ENCODE peak calls at places on chromosomes 7 and 10, in six cellular contexts. One of them, this sample, is unnamed.

GRCh38 chr7:83677180-83677866 is 28.4 kb upstream of the SEMA3E start:
- DNase-seq in nephron progenitor cell: no peak
- DNase-seq in brain microvascular endothelial cell: peak; percentile 97
- DNase-seq in H9: no peak
- DNase-seq in B cell: no peak
- DNase-seq in astrocyte of the spinal cord: peak; percentile 97
- DNase-seq in this sample: peak; percentile 89

GRCh38 chr10:132420469-132421376 is 23.7 kb downstream of the PWWP2B start:
- DNase-seq in nephron progenitor cell: no peak
- DNase-seq in brain microvascular endothelial cell: no peak
- DNase-seq in H9: no peak
- DNase-seq in astrocyte of the spinal cord: no peak
- DNase-seq in B cell: peak; percentile 70
- DNase-seq in this sample: no peak

GRCh38 chr7:40175725-40176510 is 41.1 kb downstream of the SUGCT start:
- DNase-seq in nephron progenitor cell: no peak
- DNase-seq in B cell: no peak
- DNase-seq in astrocyte of the spinal cord: peak; percentile 69
- DNase-seq in H9: no peak
- DNase-seq in brain microvascular endothelial cell: peak; percentile 32
- DNase-seq in this sample: peak; percentile 19

GRCh38 chr10:118488710-118489497 is 106.5 kb downstream of the PRLHR start:
- DNase-seq in H9: no peak
- DNase-seq in brain microvascular endothelial cell: no peak
- DNase-seq in astrocyte of the spinal cord: no peak
- DNase-seq in nephron progenitor cell: no peak
- DNase-seq in B cell: no peak
- DNase-seq in this sample: no peak

GRCh38 chr10:88249450-88249849 is 333.7 kb downstream of the RNLS start:
- DNase-seq in B cell: no peak
- DNase-seq in nephron progenitor cell: no peak
- DNase-seq in astrocyte of the spinal cord: no peak
- DNase-seq in brain microvascular endothelial cell: peak; percentile 22
- DNase-seq in H9: no peak
- DNase-seq in this sample: no peak

GRCh38 chr7:104548861-104549260 is 220.5 kb downstream of the LHFPL3 start:
- DNase-seq in B cell: no peak
- DNase-seq in astrocyte of the spinal cord: no peak
- DNase-seq in brain microvascular endothelial cell: no peak
- DNase-seq in nephron progenitor cell: no peak
- DNase-seq in H9: no peak
- DNase-seq in this sample: no peak

GRCh38 chr10:36681751-36682633 is 443.4 kb upstream of the ANKRD30A start:
- DNase-seq in brain microvascular endothelial cell: no peak
- DNase-seq in astrocyte of the spinal cord: peak; percentile 7
- DNase-seq in H9: no peak
- DNase-seq in nephron progenitor cell: peak; percentile 36
- DNase-seq in B cell: no peak
- DNase-seq in this sample: no peak

GRCh38 chr10:60359066-60359465 is 30.6 kb downstream of the ANK3 start:
- DNase-seq in astrocyte of the spinal cord: no peak
- DNase-seq in nephron progenitor cell: no peak
- DNase-seq in brain microvascular endothelial cell: no peak
- DNase-seq in H9: no peak
- DNase-seq in B cell: no peak
- DNase-seq in this sample: no peak

GRCh38 chr7:3657201-3657600 is 356.1 kb downstream of the SDK1 start:
- DNase-seq in B cell: no peak
- DNase-seq in brain microvascular endothelial cell: no peak
- DNase-seq in astrocyte of the spinal cord: no peak
- DNase-seq in H9: no peak
- DNase-seq in nephron progenitor cell: no peak
- DNase-seq in this sample: no peak

GRCh38 chr10:13808556-13809391 is 222.0 kb downstream of the PRPF18 start:
- DNase-seq in H9: no peak
- DNase-seq in nephron progenitor cell: no peak
- DNase-seq in brain microvascular endothelial cell: no peak
- DNase-seq in B cell: peak; percentile 42
- DNase-seq in astrocyte of the spinal cord: peak; percentile 49
- DNase-seq in this sample: peak; percentile 16

GRCh38 chr10:85558533-85558932 is 808.1 kb downstream of the GRID1 start:
- DNase-seq in B cell: no peak
- DNase-seq in nephron progenitor cell: no peak
- DNase-seq in astrocyte of the spinal cord: no peak
- DNase-seq in brain microvascular endothelial cell: no peak
- DNase-seq in H9: no peak
- DNase-seq in this sample: no peak

GRCh38 chr7:92706563-92706962 is 116.4 kb upstream of the FAM133B start:
- DNase-seq in B cell: no peak
- DNase-seq in H9: no peak
- DNase-seq in nephron progenitor cell: no peak
- DNase-seq in astrocyte of the spinal cord: no peak
- DNase-seq in brain microvascular endothelial cell: no peak
- DNase-seq in this sample: no peak

GRCh38 chr10:75610187-75610586 is 178.8 kb downstream of the LRMDA start:
- DNase-seq in nephron progenitor cell: no peak
- DNase-seq in B cell: no peak
- DNase-seq in brain microvascular endothelial cell: no peak
- DNase-seq in H9: no peak
- DNase-seq in astrocyte of the spinal cord: no peak
- DNase-seq in this sample: no peak

GRCh38 chr10:89351402-89352038 is 23.7 kb downstream of the IFIT3 start:
- DNase-seq in astrocyte of the spinal cord: peak; percentile 62
- DNase-seq in H9: no peak
- DNase-seq in nephron progenitor cell: no peak
- DNase-seq in B cell: no peak
- DNase-seq in brain microvascular endothelial cell: no peak
- DNase-seq in this sample: no peak

GRCh38 chr7:50663396-50664102 is 98.3 kb upstream of the DDC start:
- DNase-seq in B cell: no peak
- DNase-seq in H9: no peak
- DNase-seq in astrocyte of the spinal cord: no peak
- DNase-seq in nephron progenitor cell: no peak
- DNase-seq in brain microvascular endothelial cell: no peak
- DNase-seq in this sample: no peak

GRCh38 chr7:41698726-41699125 is 4.2 kb downstream of the INHBA start:
- DNase-seq in brain microvascular endothelial cell: no peak
- DNase-seq in astrocyte of the spinal cord: peak; percentile 68
- DNase-seq in H9: no peak
- DNase-seq in B cell: no peak
- DNase-seq in nephron progenitor cell: no peak
- DNase-seq in this sample: no peak

GRCh38 chr10:131855763-131856401 is 44.9 kb upstream of the PPP2R2D start:
- DNase-seq in H9: peak; percentile 17
- DNase-seq in B cell: no peak
- DNase-seq in brain microvascular endothelial cell: no peak
- DNase-seq in nephron progenitor cell: no peak
- DNase-seq in astrocyte of the spinal cord: no peak
- DNase-seq in this sample: no peak

GRCh38 chr7:924541-925231 is 29.8 kb downstream of the ADAP1 start:
- DNase-seq in nephron progenitor cell: no peak
- DNase-seq in brain microvascular endothelial cell: peak; percentile 43
- DNase-seq in astrocyte of the spinal cord: no peak
- DNase-seq in B cell: peak; percentile 36
- DNase-seq in H9: no peak
- DNase-seq in this sample: no peak

GRCh38 chr7:139457153-139457946 is 26.1 kb downstream of the KLRG2 start:
- DNase-seq in brain microvascular endothelial cell: no peak
- DNase-seq in B cell: no peak
- DNase-seq in H9: no peak
- DNase-seq in astrocyte of the spinal cord: no peak
- DNase-seq in nephron progenitor cell: no peak
- DNase-seq in this sample: no peak

GRCh38 chr7:26857534-26858228 is 6.7 kb downstream of the SKAP2 start:
- DNase-seq in nephron progenitor cell: peak; percentile 72
- DNase-seq in astrocyte of the spinal cord: peak; percentile 82
- DNase-seq in brain microvascular endothelial cell: no peak
- DNase-seq in B cell: peak; percentile 56
- DNase-seq in H9: peak; percentile 68
- DNase-seq in this sample: no peak

GRCh38 chr10:95474228-95475002 is 86.8 kb downstream of the SORBS1 start:
- DNase-seq in nephron progenitor cell: no peak
- DNase-seq in B cell: no peak
- DNase-seq in astrocyte of the spinal cord: peak; percentile 63
- DNase-seq in H9: no peak
- DNase-seq in brain microvascular endothelial cell: no peak
- DNase-seq in this sample: no peak

GRCh38 chr10:119022846-119023552 is 6.5 kb upstream of the NANOS1 start:
- DNase-seq in astrocyte of the spinal cord: peak; percentile 51
- DNase-seq in B cell: no peak
- DNase-seq in nephron progenitor cell: no peak
- DNase-seq in brain microvascular endothelial cell: peak; percentile 20
- DNase-seq in H9: peak; percentile 77
- DNase-seq in this sample: peak; percentile 22

GRCh38 chr10:70916241-70916640 is 27.9 kb upstream of the PCBD1 start:
- DNase-seq in H9: no peak
- DNase-seq in B cell: no peak
- DNase-seq in astrocyte of the spinal cord: no peak
- DNase-seq in brain microvascular endothelial cell: no peak
- DNase-seq in nephron progenitor cell: no peak
- DNase-seq in this sample: no peak

GRCh38 chr7:26624839-26625238 is 239.6 kb downstream of the SKAP2 start:
- DNase-seq in H9: no peak
- DNase-seq in astrocyte of the spinal cord: no peak
- DNase-seq in B cell: no peak
- DNase-seq in nephron progenitor cell: no peak
- DNase-seq in brain microvascular endothelial cell: no peak
- DNase-seq in this sample: no peak

GRCh38 chr7:5423272-5423843 is at the start of gene TNRC18:
- DNase-seq in brain microvascular endothelial cell: no peak
- DNase-seq in H9: no peak
- DNase-seq in B cell: peak; percentile 44
- DNase-seq in nephron progenitor cell: peak; percentile 67
- DNase-seq in astrocyte of the spinal cord: no peak
- DNase-seq in this sample: no peak

GRCh38 chr7:29328811-29329210 is 134.2 kb downstream of the CHN2 start:
- DNase-seq in brain microvascular endothelial cell: no peak
- DNase-seq in H9: no peak
- DNase-seq in astrocyte of the spinal cord: no peak
- DNase-seq in nephron progenitor cell: no peak
- DNase-seq in B cell: no peak
- DNase-seq in this sample: no peak

GRCh38 chr10:110857265-110858158 is 14.2 kb upstream of the PDCD4 start:
- DNase-seq in brain microvascular endothelial cell: peak; percentile 18
- DNase-seq in H9: no peak
- DNase-seq in nephron progenitor cell: no peak
- DNase-seq in B cell: no peak
- DNase-seq in astrocyte of the spinal cord: no peak
- DNase-seq in this sample: no peak
- TF ChIP-seq CTCF in brain microvascular endothelial cell: no peak
- TF ChIP-seq CTCF in H9: no peak
- TF ChIP-seq CTCF in nephron progenitor cell: no peak
- TF ChIP-seq CTCF in B cell: no peak
- TF ChIP-seq CTCF in astrocyte of the spinal cord: no peak
- TF ChIP-seq CTCF in this sample: no peak

GRCh38 chr7:21883069-21883468 is 62.6 kb downstream of the CDCA7L start:
- DNase-seq in astrocyte of the spinal cord: no peak
- DNase-seq in brain microvascular endothelial cell: no peak
- DNase-seq in B cell: no peak
- DNase-seq in H9: no peak
- DNase-seq in nephron progenitor cell: no peak
- DNase-seq in this sample: no peak
- TF ChIP-seq CTCF in astrocyte of the spinal cord: no peak
- TF ChIP-seq CTCF in brain microvascular endothelial cell: peak; percentile 9
- TF ChIP-seq CTCF in B cell: no peak
- TF ChIP-seq CTCF in H9: peak; percentile 47
- TF ChIP-seq CTCF in nephron progenitor cell: peak; percentile 10
- TF ChIP-seq CTCF in this sample: no peak

GRCh38 chr10:100830728-100831110 is 82.0 kb upstream of the SLF2 start:
- DNase-seq in H9: no peak
- DNase-seq in brain microvascular endothelial cell: no peak
- DNase-seq in astrocyte of the spinal cord: no peak
- DNase-seq in B cell: no peak
- DNase-seq in nephron progenitor cell: no peak
- DNase-seq in this sample: no peak

GRCh38 chr10:100827819-100828743 is 82.7 kb downstream of the PAX2 start:
- DNase-seq in nephron progenitor cell: peak; percentile 79
- DNase-seq in astrocyte of the spinal cord: no peak
- DNase-seq in brain microvascular endothelial cell: no peak
- DNase-seq in B cell: peak; percentile 66
- DNase-seq in H9: peak; percentile 61
- DNase-seq in this sample: no peak

GRCh38 chr10:100828744-100829102 is 83.3 kb downstream of the PAX2 start:
- DNase-seq in nephron progenitor cell: peak; percentile 52
- DNase-seq in astrocyte of the spinal cord: no peak
- DNase-seq in B cell: peak; percentile 73
- DNase-seq in brain microvascular endothelial cell: no peak
- DNase-seq in H9: no peak
- DNase-seq in this sample: no peak

GRCh38 chr10:100829933-100830727 is 82.6 kb upstream of the SLF2 start:
- DNase-seq in B cell: peak; percentile 20
- DNase-seq in nephron progenitor cell: peak; percentile 54
- DNase-seq in H9: peak; percentile 53
- DNase-seq in brain microvascular endothelial cell: no peak
- DNase-seq in astrocyte of the spinal cord: no peak
- DNase-seq in this sample: no peak

GRCh38 chr10:100829103-100829870 is 83.5 kb upstream of the SLF2 start:
- DNase-seq in nephron progenitor cell: peak; percentile 54
- DNase-seq in astrocyte of the spinal cord: no peak
- DNase-seq in B cell: peak; percentile 39
- DNase-seq in H9: no peak
- DNase-seq in brain microvascular endothelial cell: no peak
- DNase-seq in this sample: no peak
- TF ChIP-seq CTCF in nephron progenitor cell: no peak
- TF ChIP-seq CTCF in astrocyte of the spinal cord: no peak
- TF ChIP-seq CTCF in B cell: no peak
- TF ChIP-seq CTCF in H9: no peak
- TF ChIP-seq CTCF in brain microvascular endothelial cell: no peak
- TF ChIP-seq CTCF in this sample: no peak

DNA sequence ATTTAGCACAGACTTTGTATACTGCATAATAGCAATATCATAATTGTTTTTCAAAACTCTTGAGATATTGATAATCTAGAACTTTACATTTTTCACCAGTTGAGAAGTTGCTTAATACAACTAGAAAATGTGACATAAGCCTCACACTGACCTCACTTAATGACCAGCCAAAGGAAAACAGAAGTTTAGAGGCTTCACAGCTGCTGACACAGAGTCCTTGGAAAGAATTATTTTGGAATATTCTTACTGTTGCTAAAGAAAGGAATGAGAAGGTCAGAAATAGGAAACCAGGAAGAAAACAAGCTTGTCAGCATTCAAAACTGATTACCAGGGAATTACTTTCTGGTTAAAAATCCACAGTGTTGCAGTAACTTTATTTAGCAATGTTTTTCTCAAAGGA is 35.5 kb upstream of the WASL start:
- DNase-seq in astrocyte of the spinal cord: no peak
- DNase-seq in nephron progenitor cell: no peak
- DNase-seq in H9: no peak
- DNase-seq in brain microvascular endothelial cell: no peak
- DNase-seq in B cell: no peak
- DNase-seq in this sample: no peak
- TF ChIP-seq CTCF in astrocyte of the spinal cord: no peak
- TF ChIP-seq CTCF in nephron progenitor cell: no peak
- TF ChIP-seq CTCF in H9: no peak
- TF ChIP-seq CTCF in brain microvascular endothelial cell: no peak
- TF ChIP-seq CTCF in B cell: no peak
- TF ChIP-seq CTCF in this sample: no peak

GRCh38 chr7:158733762-158734494 is 29.3 kb upstream of the NCAPG2 start:
- DNase-seq in brain microvascular endothelial cell: no peak
- DNase-seq in astrocyte of the spinal cord: no peak
- DNase-seq in B cell: no peak
- DNase-seq in nephron progenitor cell: no peak
- DNase-seq in H9: no peak
- DNase-seq in this sample: no peak
- TF ChIP-seq CTCF in brain microvascular endothelial cell: peak; percentile 17
- TF ChIP-seq CTCF in astrocyte of the spinal cord: no peak
- TF ChIP-seq CTCF in B cell: no peak
- TF ChIP-seq CTCF in nephron progenitor cell: no peak
- TF ChIP-seq CTCF in H9: peak; percentile 54
- TF ChIP-seq CTCF in this sample: no peak